ENCODE peak calls at places on chromosomes 16 and 17, in ten cellular contexts. K is thyroid gland, C is IMR-90, P is body of pancreas, X is gastrocnemius medialis, I is ovary, A is stomach, Q is A549, L is tibial nerve, S is heart left ventricle. O is an unnamed sample.

GRCh38 chr17:74759941-74760340 is 11.5 kb downstream of the NHERF1 start:
- DNase-seq in X (no peak), P (peak), C (no peak), Q (no peak), S (no peak), K (peak), L (no peak), A (peak), I (no peak), O (no peak)

GRCh38 chr16:22726868-22727267 is 87.1 kb upstream of the HS3ST2 start:
- DNase-seq in X (no peak), L (no peak), I (no peak), Q (no peak), A (no peak), P (no peak), C (no peak), K (no peak), S (no peak), O (no peak)

GRCh38 chr16:297832-298231 is 14.9 kb downstream of the PDIA2 start:
- DNase-seq in C (no peak), I (no peak), L (no peak), A (no peak), S (no peak), P (no peak), K (no peak), Q (no peak), X (no peak), O (no peak)

GRCh38 chr16:11135167-11135973 is 120.6 kb downstream of the SOCS1 start:
- DNase-seq in L (peak), K (no peak), C (peak), X (peak), I (no peak), Q (no peak), P (no peak), S (no peak), A (no peak), O (no peak)

GRCh38 chr17:44343510-44344209 is 1.4 kb upstream of the GRN start:
- DNase-seq in C (no peak), K (no peak), P (no peak), S (no peak), A (no peak), Q (no peak), X (no peak), I (no peak), L (no peak), O (no peak)

GRCh38 chr16:87818533-87819161 is 50.7 kb downstream of the SLC7A5 start:
- DNase-seq in P (no peak), K (no peak), L (no peak), Q (no peak), S (no peak), X (no peak), C (no peak), I (no peak), A (no peak), O (no peak)

GRCh38 chr17:28365487-28365886 is 488 bp upstream of the SEBOX start:
- DNase-seq in K (no peak), S (no peak), Q (no peak), P (no peak), A (no peak), I (no peak), L (no peak), X (no peak), C (no peak), O (no peak)

GRCh38 chr16:9364721-9365693 is 273.6 kb downstream of the HAPSTR1 start:
- DNase-seq in K (peak), C (no peak), I (no peak), S (peak), A (no peak), L (peak), Q (no peak), P (peak), X (peak), O (peak)

GRCh38 chr16:56932588-56933265 is 785 bp downstream of the HERPUD1 start:
- DNase-seq in K (peak), C (peak), L (peak), X (peak), S (peak), Q (peak), P (peak), A (peak), I (peak), O (peak)

GRCh38 chr17:16945513-16946201 is 26.3 kb downstream of the TNFRSF13B start:
- DNase-seq in A (peak), K (peak), C (no peak), P (no peak), S (no peak), X (no peak), Q (no peak), L (no peak), I (no peak), O (no peak)
- TF ChIP-seq CTCF in A (no peak), K (no peak), C (no peak), P (peak), S (no peak), X (no peak), Q (no peak), L (no peak), I (no peak), O (no peak)

GRCh38 chr16:2005646-2006045 is 4.0 kb downstream of the ZNF598 start:
- DNase-seq in C (no peak), X (no peak), S (no peak), K (no peak), A (no peak), P (no peak), Q (peak), L (no peak), I (no peak), O (no peak)
- TF ChIP-seq POLR2A in C (no peak), X (no peak), S (no peak), K (no peak), A (no peak), P (no peak), Q (no peak), L (no peak), I (no peak), O (no peak)

GRCh38 chr17:81722184-81723120 is 10.4 kb downstream of the SLC25A10 start:
- DNase-seq in I (no peak), K (peak), X (no peak), S (no peak), A (peak), P (peak), C (no peak), Q (no peak), L (no peak), O (peak)

GRCh38 chr17:81720267-81721071 is 8.4 kb downstream of the SLC25A10 start:
- DNase-seq in X (no peak), C (no peak), I (no peak), A (no peak), K (no peak), L (no peak), P (peak), S (no peak), Q (no peak), O (no peak)

GRCh38 chr17:81717766-81718089 is 5.6 kb downstream of the SLC25A10 start:
- DNase-seq in K (no peak), S (no peak), I (no peak), A (no peak), Q (no peak), P (no peak), C (no peak), X (no peak), L (no peak), O (no peak)

GRCh38 chr17:81717049-81717765 is 5.1 kb downstream of the SLC25A10 start:
- DNase-seq in S (no peak), X (no peak), K (no peak), I (no peak), L (no peak), A (no peak), Q (no peak), C (no peak), P (no peak), O (no peak)

GRCh38 chr17:81719410-81720266 is 7.6 kb downstream of the SLC25A10 start:
- DNase-seq in K (no peak), L (no peak), Q (no peak), C (no peak), X (no peak), I (no peak), A (no peak), S (no peak), P (no peak), O (no peak)
- H3K27ac ChIP-seq in K (no peak), L (no peak), Q (no peak), C (no peak), X (no peak), I (no peak), A (no peak), S (no peak), P (no peak), O (no peak)

GRCh38 chr17:39979865-39980401 is 674 bp upstream of the PSMD3 start:
- DNase-seq in S (no peak), I (no peak), P (peak), K (no peak), Q (peak), X (no peak), A (no peak), C (peak), L (no peak), O (no peak)
- TF ChIP-seq CTCF in S (no peak), I (no peak), P (no peak), K (no peak), Q (no peak), X (no peak), A (no peak), C (peak), L (no peak), O (no peak)

DNA sequence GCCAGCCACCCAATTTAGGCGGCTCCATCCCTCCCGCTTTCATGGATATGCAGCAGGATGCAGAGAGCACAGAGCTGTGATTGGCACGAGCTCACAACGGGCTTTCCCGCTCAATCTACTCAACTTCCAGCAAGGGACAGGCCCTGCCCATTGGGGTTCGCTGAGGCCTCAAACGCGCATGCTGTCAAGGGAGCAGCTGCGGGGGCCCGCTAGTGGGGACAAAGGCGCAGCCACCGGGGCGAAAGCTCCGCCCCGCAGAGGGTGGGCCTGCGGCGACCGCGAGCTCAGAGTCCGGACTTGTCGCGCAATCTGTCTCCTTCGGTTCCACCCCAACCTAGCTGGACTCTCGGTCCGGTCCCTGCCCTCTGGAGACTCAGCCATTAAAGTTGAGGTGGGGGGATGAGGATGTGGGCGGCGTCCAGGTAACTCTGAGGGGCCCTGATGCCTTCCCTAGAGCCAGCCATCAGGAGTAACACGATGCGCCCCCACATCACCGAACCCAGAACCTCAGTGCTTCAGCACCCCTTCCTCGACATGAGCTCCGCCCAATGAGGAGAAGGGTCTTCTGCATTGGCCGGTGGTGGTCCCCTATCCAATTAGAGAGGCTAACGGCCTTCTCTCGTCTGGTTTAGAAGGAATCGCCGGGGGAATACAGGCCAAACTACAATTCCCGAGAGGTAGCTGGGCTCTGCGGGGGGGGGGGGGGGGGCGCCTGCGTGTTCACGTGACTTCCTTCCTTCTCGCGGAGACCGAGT is 489 bp upstream of the NFATC3 start:
- DNase-seq in Q (peak), K (peak), I (peak), P (peak), X (peak), S (peak), C (peak), A (peak), L (peak), O (peak)
- TF ChIP-seq POLR2A in Q (peak), K (no peak), I (peak), P (no peak), X (peak), S (no peak), C (peak), A (no peak), L (peak), O (peak)

GRCh38 chr16:70770968-70771552 is 29.9 kb downstream of the VAC14 start:
- DNase-seq in A (peak), C (peak), K (peak), X (peak), P (peak), L (peak), S (peak), Q (peak), I (peak), O (peak)
- H3K27ac ChIP-seq in A (no peak), C (no peak), K (no peak), X (peak), P (no peak), L (no peak), S (no peak), Q (peak), I (no peak), O (no peak)

O was measured in adrenal gland.